ENCODE peak calls at places on chromosomes 1 and 21, in eight cellular contexts. I is uterus, E is tibial nerve, V is GM12878, Z is tibial artery, U is breast epithelium, L is left lung, Y is psoas muscle. Q is an unnamed sample. For H3K27me3, the result is how much of the 10 kb centered on the place peaks cover.

GRCh38 chr1:164768045-164768402 is 209.0 kb downstream of the PBX1 start:
- DNase-seq in I (no peak), E (no peak), V (no peak), Z (no peak), U (no peak), L (no peak), Y (no peak), Q (no peak)

GRCh38 chr1:10900265-10900651 is 103.8 kb upstream of the CASZ1 start:
- DNase-seq in I (no peak), E (no peak), V (no peak), Z (no peak), U (peak), L (no peak), Y (no peak), Q (no peak)

GRCh38 chr1:207873055-207873890 is 37.7 kb downstream of the CD34 start:
- DNase-seq in I (no peak), E (no peak), V (no peak), Z (peak), U (no peak), L (no peak), Y (peak), Q (no peak)

GRCh38 chr1:63322944-63323865 is 838 bp downstream of the FOXD3 start:
- DNase-seq in I (no peak), E (no peak), V (no peak), Z (no peak), U (no peak), L (no peak), Y (no peak), Q (no peak)

GRCh38 chr1:79808816-79809475 is 802.4 kb upstream of the ADGRL4 start:
- DNase-seq in I (no peak), E (no peak), V (no peak), Z (no peak), U (no peak), L (no peak), Y (no peak), Q (no peak)

GRCh38 chr1:9234223-9235122 is at the start of gene H6PD:
- DNase-seq in I (peak), E (peak), V (no peak), Z (peak), U (peak), L (peak), Y (peak), Q (no peak)

GRCh38 chr1:194975913-194976312 is 1632.3 kb downstream of the KCNT2 start:
- DNase-seq in I (no peak), E (no peak), V (no peak), Z (no peak), U (no peak), L (no peak), Y (no peak), Q (peak)

GRCh38 chr21:14748662-14749061 is 202.5 kb upstream of the SAMSN1 start:
- DNase-seq in I (no peak), E (no peak), V (no peak), Z (no peak), U (no peak), L (no peak), Y (no peak), Q (no peak)

GRCh38 chr1:93960641-93961147 is 51.5 kb upstream of the GCLM start:
- DNase-seq in I (no peak), E (no peak), V (no peak), Z (no peak), U (no peak), L (no peak), Y (no peak), Q (peak)

GRCh38 chr1:77536813-77537212 is 145.6 kb downstream of the ZZZ3 start:
- DNase-seq in I (no peak), E (no peak), V (no peak), Z (no peak), U (no peak), L (no peak), Y (no peak), Q (peak)

GRCh38 chr1:56676571-56677035 is 31.5 kb downstream of the PRKAA2 start:
- DNase-seq in I (no peak), E (no peak), V (no peak), Z (no peak), U (no peak), L (no peak), Y (no peak), Q (peak)

GRCh38 chr1:23452011-23452411 is 27.5 kb upstream of the TCEA3 start:
- DNase-seq in I (no peak), E (no peak), V (no peak), Z (no peak), U (peak), L (peak), Y (peak), Q (no peak)

GRCh38 chr1:31509124-31510072 is 66.9 kb upstream of the TINAGL1 start:
- DNase-seq in I (no peak), E (no peak), V (peak), Z (no peak), U (no peak), L (no peak), Y (no peak), Q (no peak)

GRCh38 chr1:158806909-158807601 is 24.1 kb upstream of the MNDA start:
- DNase-seq in I (no peak), E (no peak), V (no peak), Z (no peak), U (no peak), L (no peak), Y (no peak), Q (no peak)

GRCh38 chr1:3031401-3032221 is 10.3 kb downstream of the ACTRT2 start:
- DNase-seq in I (no peak), E (peak), V (no peak), Z (peak), U (peak), L (peak), Y (peak), Q (no peak)

GRCh38 chr1:24481843-24482610 is 20.6 kb upstream of the RCAN3 start:
- DNase-seq in I (no peak), E (no peak), V (no peak), Z (no peak), U (no peak), L (no peak), Y (no peak), Q (no peak)

GRCh38 chr21:33259428-33259827 is 6.7 kb upstream of the IL10RB start:
- DNase-seq in I (no peak), E (no peak), V (no peak), Z (no peak), U (no peak), L (no peak), Y (no peak), Q (no peak)

GRCh38 chr1:19479351-19480120 is 5.8 kb downstream of the CAPZB start:
- DNase-seq in I (no peak), E (no peak), V (no peak), Z (no peak), U (no peak), L (no peak), Y (no peak), Q (no peak)

GRCh38 chr1:40936878-40937484 is 42.5 kb upstream of the CTPS1 start:
- DNase-seq in I (no peak), E (no peak), V (no peak), Z (no peak), U (no peak), L (no peak), Y (no peak), Q (peak)

GRCh38 chr1:221335161-221336101 is 406.5 kb downstream of the DUSP10 start:
- DNase-seq in I (peak), E (peak), V (no peak), Z (peak), U (no peak), L (peak), Y (peak), Q (peak)

GRCh38 chr21:42081138-42081537 is 10.0 kb downstream of the UMODL1 start:
- DNase-seq in I (no peak), E (no peak), V (no peak), Z (no peak), U (no peak), L (no peak), Y (no peak), Q (no peak)

GRCh38 chr1:116826818-116827606 is 72.8 kb downstream of the CD2 start:
- DNase-seq in I (no peak), E (no peak), V (peak), Z (no peak), U (no peak), L (no peak), Y (no peak), Q (no peak)

GRCh38 chr1:165874643-165875042 is 47.2 kb downstream of the UCK2 start:
- DNase-seq in I (no peak), E (no peak), V (no peak), Z (no peak), U (no peak), L (no peak), Y (no peak), Q (no peak)

GRCh38 chr1:108503062-108503740 is 53.1 kb downstream of the NBPF6 start:
- DNase-seq in I (no peak), E (no peak), V (no peak), Z (no peak), U (no peak), L (no peak), Y (no peak), Q (peak)

GRCh38 chr1:73097917-73098316 is 815.6 kb upstream of the NEGR1 start:
- DNase-seq in I (no peak), E (no peak), V (no peak), Z (no peak), U (no peak), L (no peak), Y (no peak), Q (no peak)

GRCh38 chr1:27922272-27922671 is 12.5 kb upstream of the SMPDL3B start:
- DNase-seq in I (no peak), E (no peak), V (no peak), Z (no peak), U (no peak), L (no peak), Y (no peak), Q (no peak)

GRCh38 chr21:41068411-41069304 is 99.3 kb upstream of the BACE2 start:
- DNase-seq in I (peak), E (peak), V (no peak), Z (peak), U (peak), L (peak), Y (peak), Q (no peak)

GRCh38 chr21:34642211-34643075 is 26.4 kb upstream of the CLIC6 start:
- DNase-seq in I (no peak), E (no peak), V (peak), Z (no peak), U (no peak), L (no peak), Y (no peak), Q (no peak)

GRCh38 chr1:54994355-54994990 is 4.3 kb upstream of the BSND start:
- DNase-seq in I (no peak), E (no peak), V (no peak), Z (no peak), U (no peak), L (no peak), Y (no peak), Q (no peak)

GRCh38 chr1:230303822-230304221 is 122.3 kb downstream of the PGBD5 start:
- DNase-seq in I (peak), E (peak), V (no peak), Z (no peak), U (no peak), L (no peak), Y (no peak), Q (no peak)

GRCh38 chr1:7401814-7402547 is 369.1 kb upstream of the VAMP3 start:
- DNase-seq in I (no peak), E (no peak), V (no peak), Z (no peak), U (no peak), L (no peak), Y (no peak), Q (peak)

GRCh38 chr1:242787968-242788367 is 263.5 kb upstream of the PLD5 start:
- DNase-seq in I (no peak), E (no peak), V (no peak), Z (no peak), U (no peak), L (no peak), Y (no peak), Q (no peak)

GRCh38 chr1:99004270-99005141 is at the start of gene PLPPR5:
- DNase-seq in I (no peak), E (no peak), V (no peak), Z (no peak), U (no peak), L (no peak), Y (peak), Q (no peak)
- TF ChIP-seq CTCF in I (no peak), E (no peak), V (no peak), Z (no peak), U (no peak), L (no peak), Y (no peak), Q (peak)

DNA sequence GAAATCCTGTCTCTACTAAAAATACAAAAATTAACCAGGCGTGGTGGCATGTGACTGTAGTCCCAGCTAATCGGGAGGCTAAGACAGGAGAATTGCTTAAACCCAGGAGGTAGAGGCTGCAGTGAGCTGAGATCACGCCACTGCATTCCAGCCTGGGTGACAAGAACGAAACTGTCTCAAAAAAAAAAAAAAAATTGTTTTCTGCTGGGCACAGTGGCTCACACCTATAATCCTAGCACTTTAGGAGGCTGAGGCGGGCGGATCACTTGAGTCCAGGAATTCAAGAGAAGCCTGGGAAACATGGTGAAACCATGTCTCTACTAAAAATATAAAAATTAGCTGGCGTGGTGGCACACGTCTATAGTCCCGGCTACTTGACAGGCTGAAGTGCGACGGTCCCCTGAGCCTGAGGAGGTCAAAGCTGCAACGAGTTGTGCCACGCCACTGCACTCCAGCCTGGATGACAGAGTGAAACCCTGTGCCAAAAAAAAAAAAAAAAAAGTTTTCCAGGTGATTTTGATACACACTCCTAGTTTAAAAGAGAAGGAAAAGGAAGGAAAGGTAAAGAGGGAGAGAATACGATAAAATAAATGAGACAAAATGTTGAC is 31.7 kb downstream of the ABL2 start:
- DNase-seq in I (no peak), E (no peak), V (no peak), Z (no peak), U (no peak), L (peak), Y (no peak), Q (no peak)
- H3K27me3 ChIP-seq in I (under half), E (under half), V (under half), Z (under half), U (under half), L (under half), Y (under half), Q (under half)

DNA sequence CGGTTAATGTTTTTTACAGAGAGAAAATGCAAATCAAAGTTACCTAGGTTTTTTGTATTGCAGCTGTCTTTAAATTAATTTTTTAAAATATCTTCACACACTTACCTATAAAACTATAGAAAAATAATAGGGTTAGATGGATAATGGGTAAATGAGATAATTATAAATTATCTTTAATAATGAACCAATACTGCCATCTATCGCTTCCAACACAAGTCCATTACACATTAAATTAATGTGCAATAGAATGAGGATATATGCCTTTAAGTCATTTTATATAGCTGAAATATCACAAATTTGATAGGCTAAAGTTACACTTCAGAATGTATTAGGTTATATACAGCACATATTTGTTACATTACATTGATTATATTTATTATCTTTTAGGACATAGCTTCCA is 2212.8 kb downstream of the MRPL39 start:
- DNase-seq in I (no peak), E (no peak), V (no peak), Z (no peak), U (no peak), L (no peak), Y (no peak), Q (no peak)
- TF ChIP-seq CTCF in I (no peak), E (no peak), V (no peak), Z (no peak), U (no peak), L (no peak), Y (no peak), Q (no peak)

DNA sequence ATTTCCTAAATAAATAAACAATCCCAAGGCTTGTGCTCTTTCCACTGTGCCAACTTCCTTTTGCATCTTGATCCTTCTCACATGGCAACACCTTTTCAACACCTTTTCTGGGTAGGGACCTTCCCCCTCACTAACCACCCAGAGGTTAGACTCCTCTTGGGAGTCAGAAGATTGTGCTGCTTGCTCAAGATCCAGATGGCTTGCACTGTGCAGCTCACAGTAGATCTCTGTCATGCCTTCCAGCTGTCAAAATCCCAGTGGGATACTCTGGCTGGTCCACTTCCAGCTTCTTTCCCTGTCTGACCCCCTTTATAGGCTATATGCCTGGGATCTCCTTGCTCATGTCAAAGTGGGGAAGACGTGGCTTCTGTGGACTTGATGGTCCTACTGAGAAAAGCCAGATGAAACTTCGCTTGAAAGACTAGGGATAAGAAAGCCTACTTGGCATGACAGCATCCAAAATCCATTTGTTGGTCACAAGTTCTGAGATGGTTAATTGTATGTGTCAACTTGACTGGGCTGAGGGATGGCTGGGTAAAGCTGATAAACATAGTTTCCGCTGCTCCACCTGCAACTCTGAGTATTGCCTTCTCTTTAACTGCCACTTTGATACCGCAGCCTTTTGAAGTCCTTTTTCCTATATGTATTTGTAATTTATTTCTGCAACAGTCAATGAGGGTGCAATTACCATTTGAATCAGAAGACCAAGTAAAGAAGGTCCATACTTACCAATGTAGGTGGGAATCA is 74.5 kb downstream of the S1PR1 start:
- DNase-seq in I (no peak), E (no peak), V (no peak), Z (no peak), U (no peak), L (no peak), Y (no peak), Q (no peak)
- H3K27me3 ChIP-seq in I (under half), E (under half), V (under half), Z (under half), U (under half), L (under half), Y (under half), Q (under half)

GRCh38 chr21:23740463-23740862 is 1866.8 kb downstream of the MRPL39 start:
- DNase-seq in I (no peak), E (no peak), V (no peak), Z (no peak), U (no peak), L (no peak), Y (no peak), Q (no peak)
- TF ChIP-seq CTCF in I (no peak), E (no peak), V (no peak), Z (no peak), U (no peak), L (no peak), Y (no peak), Q (no peak)

GRCh38 chr1:17089496-17089895 is 29.8 kb downstream of the PADI2 start:
- DNase-seq in I (no peak), E (peak), V (no peak), Z (no peak), U (no peak), L (no peak), Y (no peak), Q (no peak)
- H3K27me3 ChIP-seq in I (under half), E (under half), V (under half), Z (under half), U (under half), L (under half), Y (under half), Q (under half)

GRCh38 chr1:217332426-217333065 is 298.3 kb downstream of the GPATCH2 start:
- DNase-seq in I (no peak), E (peak), V (no peak), Z (peak), U (no peak), L (no peak), Y (no peak), Q (no peak)
- TF ChIP-seq CTCF in I (no peak), E (no peak), V (no peak), Z (no peak), U (no peak), L (no peak), Y (no peak), Q (no peak)

GRCh38 chr1:193574925-193575324 is 388.5 kb upstream of the B3GALT2 start:
- DNase-seq in I (no peak), E (no peak), V (no peak), Z (no peak), U (no peak), L (no peak), Y (no peak), Q (no peak)

GRCh38 chr1:193584840-193585239 is 398.4 kb upstream of the B3GALT2 start:
- DNase-seq in I (no peak), E (no peak), V (no peak), Z (no peak), U (no peak), L (no peak), Y (no peak), Q (no peak)

GRCh38 chr1:193580419-193580818 is 394.0 kb upstream of the B3GALT2 start:
- DNase-seq in I (no peak), E (no peak), V (no peak), Z (no peak), U (no peak), L (no peak), Y (no peak), Q (no peak)

GRCh38 chr1:193581338-193581737 is 394.9 kb upstream of the B3GALT2 start:
- DNase-seq in I (no peak), E (no peak), V (no peak), Z (no peak), U (no peak), L (no peak), Y (no peak), Q (no peak)

DNA sequence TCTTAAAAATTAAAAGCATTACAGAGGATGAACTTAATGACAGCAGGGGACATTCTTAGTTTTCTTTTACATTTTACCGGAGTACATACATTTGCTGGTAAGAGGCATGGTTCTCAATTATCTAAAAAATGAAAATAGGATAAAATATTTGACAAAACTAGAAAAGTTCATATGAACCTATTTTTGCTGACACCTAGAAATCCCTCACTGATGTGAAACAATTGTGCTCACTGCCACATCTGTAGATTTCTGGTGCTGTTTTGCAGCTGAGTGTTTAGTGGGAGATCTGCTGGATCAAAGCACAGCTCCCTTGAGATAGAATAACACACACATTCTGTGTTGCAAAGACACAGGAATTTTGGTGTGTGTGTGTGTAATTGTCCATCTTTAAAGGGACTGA is 392.9 kb upstream of the B3GALT2 start:
- DNase-seq in I (no peak), E (no peak), V (no peak), Z (no peak), U (no peak), L (no peak), Y (no peak), Q (no peak)
- H3K27me3 ChIP-seq in I (under half), E (under half), V (under half), Z (under half), U (under half), L (under half), Y (under half), Q (under half)